ENCODE peak calls at places on chromosomes 3 and 15, in ten cellular contexts. O is sigmoid colon, X is ovary, U is H1, B is transverse colon, V is suprapubic skin, W is A549, T is SK-N-SH, P is GM12878, C is tibial nerve. S is an unnamed sample.

GRCh38 chr15:40918799-40919392 is 10.2 kb upstream of the DLL4 start:
- DNase-seq in V (no peak), O (no peak), W (no peak), C (no peak), X (no peak), P (no peak), U (no peak), B (no peak), T (no peak), S (no peak)

GRCh38 chr15:91942676-91943417 is 89.3 kb downstream of the SLCO3A1 start:
- DNase-seq in P (no peak), W (peak; percentile 84), O (peak; percentile 94), X (peak; percentile 76), V (peak; percentile 93), T (no peak), C (peak; percentile 70), U (no peak), B (peak; percentile 84), S (peak; percentile 97)

GRCh38 chr3:49867871-49868321 is 1.8 kb downstream of the CAMKV start:
- DNase-seq in O (no peak), V (no peak), T (no peak), C (no peak), X (no peak), W (peak; percentile 25), U (peak; percentile 86), B (no peak), P (no peak), S (no peak)

GRCh38 chr3:17077614-17078013 is 192.9 kb downstream of the PLCL2 start:
- DNase-seq in U (no peak), V (peak; percentile 60), P (no peak), O (peak; percentile 67), B (no peak), T (no peak), X (no peak), W (no peak), C (no peak), S (no peak)

GRCh38 chr3:160575589-160575988 is 10.2 kb upstream of the KPNA4 start:
- DNase-seq in O (no peak), U (no peak), P (no peak), W (no peak), V (no peak), T (no peak), B (no peak), X (no peak), C (no peak), S (no peak)

GRCh38 chr3:25648107-25648535 is 16.6 kb downstream of the TOP2B start:
- DNase-seq in X (no peak), C (peak; percentile 38), V (no peak), T (peak; percentile 59), O (peak; percentile 73), U (peak; percentile 94), B (peak; percentile 84), P (peak; percentile 76), W (peak; percentile 83), S (no peak)

GRCh38 chr3:149958171-149958796 is 12.4 kb downstream of the PFN2 start:
- DNase-seq in W (no peak), O (no peak), V (no peak), C (no peak), P (no peak), B (no peak), T (no peak), X (no peak), U (no peak), S (no peak)

GRCh38 chr15:79702621-79703020 is 194.2 kb downstream of the MTHFS start:
- DNase-seq in T (no peak), B (no peak), V (no peak), X (no peak), C (no peak), O (no peak), W (no peak), P (no peak), U (no peak), S (no peak)

GRCh38 chr15:67701669-67702068 is 123.6 kb upstream of the SKOR1 start:
- DNase-seq in U (no peak), X (no peak), P (no peak), W (no peak), B (no peak), O (no peak), T (no peak), V (no peak), C (no peak), S (no peak)

GRCh38 chr15:22780267-22780666 is 6.2 kb upstream of the NIPA1 start:
- DNase-seq in X (no peak), T (no peak), O (no peak), U (no peak), C (no peak), V (no peak), W (no peak), B (no peak), P (no peak), S (no peak)

GRCh38 chr15:78195735-78196201 is 38.6 kb downstream of the ACSBG1 start:
- DNase-seq in W (peak; percentile 57), U (peak; percentile 61), O (no peak), T (peak; percentile 80), C (no peak), P (no peak), V (no peak), X (no peak), B (peak; percentile 59), S (no peak)

GRCh38 chr15:56383011-56383410 is 17.8 kb downstream of the TEX9 start:
- DNase-seq in B (no peak), P (no peak), O (no peak), C (no peak), U (no peak), W (no peak), V (no peak), X (no peak), T (no peak), S (no peak)

GRCh38 chr3:5053021-5053831 is 68.9 kb upstream of the ARL8B start:
- DNase-seq in W (no peak), O (peak; percentile 63), P (no peak), U (no peak), V (no peak), C (no peak), X (peak; percentile 40), T (no peak), B (no peak), S (no peak)

GRCh38 chr15:70545526-70545925 is 217.8 kb downstream of the UACA start:
- DNase-seq in U (peak; percentile 10), O (no peak), W (no peak), X (no peak), P (no peak), B (no peak), T (no peak), V (no peak), C (no peak), S (no peak)

GRCh38 chr3:168820748-168821445 is 725.2 kb upstream of the GOLIM4 start:
- DNase-seq in B (no peak), P (no peak), U (no peak), C (no peak), V (no peak), W (no peak), X (no peak), T (no peak), O (no peak), S (no peak)

DNA sequence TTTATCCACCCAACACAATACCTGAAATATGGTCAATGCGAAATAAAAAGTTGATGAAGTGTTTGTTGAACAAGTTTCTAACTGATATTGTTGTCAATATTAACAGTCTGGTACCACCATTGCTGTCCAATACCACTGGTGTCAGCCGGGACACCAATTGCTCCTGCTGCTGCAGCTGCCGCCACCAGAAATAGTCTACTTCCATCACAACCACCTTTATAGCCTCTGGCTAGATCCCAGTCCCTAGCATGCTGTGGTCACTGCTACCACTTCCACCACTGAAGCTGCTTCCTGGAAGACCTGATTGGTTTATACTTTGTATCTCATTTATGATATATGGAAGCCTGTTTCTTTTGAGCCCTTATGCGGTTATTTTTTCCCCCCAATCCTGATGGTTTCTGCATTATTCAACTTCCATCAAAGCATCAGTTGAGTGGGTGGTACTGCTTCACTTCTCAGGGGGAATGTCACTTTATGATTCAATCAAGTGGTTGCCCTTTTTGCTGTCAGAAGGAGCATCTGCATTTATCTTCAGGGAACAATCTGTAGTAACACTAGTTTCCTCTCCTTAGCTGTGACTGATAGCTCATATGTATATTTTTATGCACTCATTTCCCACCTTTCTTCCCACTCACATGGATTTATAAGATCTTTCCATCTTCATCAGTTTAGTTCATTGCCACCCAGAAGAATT is 11.7 kb downstream of the LNP1 start:
- DNase-seq in W (no peak), V (no peak), U (no peak), T (no peak), O (no peak), C (no peak), X (no peak), P (no peak), B (no peak), S (no peak)
- TF ChIP-seq EP300 in W (no peak), V (no peak), U (no peak), T (no peak), O (no peak), C (no peak), X (no peak), P (no peak), B (no peak), S (no peak)

GRCh38 chr3:60431599-60431958 is 819.7 kb downstream of the FHIT start:
- DNase-seq in U (no peak), B (no peak), T (no peak), V (no peak), X (no peak), C (no peak), O (no peak), P (no peak), W (peak; percentile 1), S (no peak)
- TF ChIP-seq EP300 in U (no peak), B (no peak), T (no peak), V (no peak), X (no peak), C (no peak), O (no peak), P (no peak), W (no peak), S (no peak)

GRCh38 chr15:88440021-88440420 is 27.2 kb downstream of the MRPL46 start:
- DNase-seq in V (no peak), U (no peak), X (no peak), P (no peak), T (no peak), B (no peak), W (peak; percentile 42), O (no peak), C (no peak), S (peak; percentile 42)
- TF ChIP-seq EP300 in V (no peak), U (no peak), X (no peak), P (no peak), T (no peak), B (no peak), W (no peak), O (no peak), C (no peak), S (no peak)

DNA sequence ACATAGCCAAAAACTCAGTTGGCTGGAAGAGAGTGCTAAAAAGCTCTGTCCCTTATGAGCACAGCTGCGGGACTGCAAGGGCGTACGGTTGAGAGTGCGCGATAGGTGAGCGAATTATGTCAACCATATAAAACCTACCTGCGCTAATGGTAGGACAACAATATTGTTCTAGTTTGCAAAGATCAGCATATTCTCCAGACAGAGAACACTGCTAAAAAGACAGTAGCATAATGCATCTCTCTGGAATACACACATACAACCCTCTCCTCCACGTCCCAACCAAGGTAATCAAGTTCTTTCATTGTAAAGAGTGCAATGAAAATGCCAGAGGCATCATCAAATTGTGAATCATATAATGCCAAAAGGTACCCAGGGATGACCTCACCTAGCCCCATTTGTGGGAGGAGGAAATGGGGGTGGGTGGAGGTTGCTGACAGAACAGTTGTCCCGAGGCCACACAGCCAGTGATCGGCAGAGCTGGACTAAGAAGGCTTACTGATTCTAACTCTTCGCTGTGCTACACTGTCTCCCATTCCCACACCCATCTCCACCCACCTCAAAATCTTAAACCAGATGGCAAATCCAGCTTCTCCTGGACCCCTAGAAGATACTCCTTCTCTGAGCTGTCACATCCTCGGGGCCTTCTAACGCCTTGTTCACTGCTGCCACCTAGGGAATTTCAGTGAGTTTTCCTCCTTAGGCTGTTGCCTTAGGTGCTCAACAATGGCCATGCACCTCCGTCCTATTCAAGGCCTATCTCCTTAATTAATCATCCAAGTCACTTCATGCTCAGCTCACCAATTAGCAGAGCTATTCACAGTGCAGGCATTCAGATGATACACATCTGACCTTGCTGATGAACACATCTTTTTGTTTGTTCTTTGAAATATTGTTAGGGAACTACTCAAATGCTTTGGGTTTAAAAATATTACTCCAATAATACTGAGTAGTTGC is 60.7 kb downstream of the RPL22L1 start:
- DNase-seq in U (no peak), T (peak; percentile 33), P (no peak), X (peak; percentile 39), O (no peak), V (no peak), W (peak; percentile 55), C (no peak), B (peak; percentile 21), S (no peak)
- TF ChIP-seq EP300 in U (no peak), T (no peak), P (no peak), X (no peak), O (no peak), V (no peak), W (no peak), C (no peak), B (no peak), S (no peak)